ENCODE peak calls at places on chromosomes 12 and 14, in nine cellular contexts. One of them, this sample, is unnamed.

GRCh38 chr12:90958995-90959394 is 4.0 kb upstream of the CCER1 start:
- DNase-seq in heart left ventricle: no peak
- DNase-seq in stomach: no peak
- DNase-seq in NB4: no peak
- DNase-seq in endothelial cell of umbilical vein: peak; percentile 24
- DNase-seq in ovary: no peak
- DNase-seq in sigmoid colon: no peak
- DNase-seq in transverse colon: no peak
- DNase-seq in adrenal gland: no peak
- DNase-seq in this sample: no peak

GRCh38 chr14:39880965-39881364 is 448.7 kb upstream of the FBXO33 start:
- DNase-seq in heart left ventricle: no peak
- DNase-seq in stomach: no peak
- DNase-seq in NB4: no peak
- DNase-seq in endothelial cell of umbilical vein: no peak
- DNase-seq in ovary: no peak
- DNase-seq in sigmoid colon: no peak
- DNase-seq in transverse colon: no peak
- DNase-seq in adrenal gland: no peak
- DNase-seq in this sample: no peak

GRCh38 chr12:110254971-110255540 is 26.0 kb upstream of the ATP2A2 start:
- DNase-seq in heart left ventricle: no peak
- DNase-seq in stomach: no peak
- DNase-seq in NB4: no peak
- DNase-seq in endothelial cell of umbilical vein: no peak
- DNase-seq in ovary: no peak
- DNase-seq in sigmoid colon: no peak
- DNase-seq in transverse colon: peak; percentile 37
- DNase-seq in adrenal gland: no peak
- DNase-seq in this sample: peak; percentile 45

GRCh38 chr12:112294793-112295192 is 87.4 kb downstream of the HECTD4 start:
- DNase-seq in heart left ventricle: no peak
- DNase-seq in stomach: no peak
- DNase-seq in NB4: peak; percentile 24
- DNase-seq in endothelial cell of umbilical vein: peak; percentile 36
- DNase-seq in ovary: no peak
- DNase-seq in sigmoid colon: no peak
- DNase-seq in transverse colon: no peak
- DNase-seq in adrenal gland: no peak
- DNase-seq in this sample: no peak

GRCh38 chr12:64390275-64390851 is at the start of gene C12orf56:
- DNase-seq in heart left ventricle: no peak
- DNase-seq in stomach: no peak
- DNase-seq in NB4: no peak
- DNase-seq in endothelial cell of umbilical vein: peak; percentile 21
- DNase-seq in ovary: no peak
- DNase-seq in sigmoid colon: no peak
- DNase-seq in transverse colon: peak; percentile 17
- DNase-seq in adrenal gland: no peak
- DNase-seq in this sample: no peak

GRCh38 chr14:43169722-43170121 is 1337.4 kb downstream of the FSCB start:
- DNase-seq in heart left ventricle: no peak
- DNase-seq in stomach: no peak
- DNase-seq in NB4: no peak
- DNase-seq in endothelial cell of umbilical vein: no peak
- DNase-seq in ovary: no peak
- DNase-seq in sigmoid colon: no peak
- DNase-seq in transverse colon: no peak
- DNase-seq in adrenal gland: no peak
- DNase-seq in this sample: no peak

GRCh38 chr14:93936245-93936644 is 9.1 kb downstream of the FAM181A start:
- DNase-seq in heart left ventricle: no peak
- DNase-seq in stomach: no peak
- DNase-seq in NB4: peak; percentile 58
- DNase-seq in endothelial cell of umbilical vein: no peak
- DNase-seq in ovary: no peak
- DNase-seq in sigmoid colon: no peak
- DNase-seq in transverse colon: no peak
- DNase-seq in adrenal gland: no peak
- DNase-seq in this sample: no peak

GRCh38 chr14:105090493-105091334 is 25.5 kb upstream of the GPR132 start:
- DNase-seq in heart left ventricle: peak; percentile 84
- DNase-seq in stomach: peak; percentile 90
- DNase-seq in NB4: peak; percentile 81
- DNase-seq in endothelial cell of umbilical vein: peak; percentile 78
- DNase-seq in ovary: peak; percentile 74
- DNase-seq in sigmoid colon: peak; percentile 87
- DNase-seq in transverse colon: peak; percentile 91
- DNase-seq in adrenal gland: peak; percentile 76
- DNase-seq in this sample: peak; percentile 24

GRCh38 chr12:53200458-53201169 is 6.4 kb downstream of the ITGB7 start:
- DNase-seq in heart left ventricle: no peak
- DNase-seq in stomach: no peak
- DNase-seq in NB4: no peak
- DNase-seq in endothelial cell of umbilical vein: no peak
- DNase-seq in ovary: no peak
- DNase-seq in sigmoid colon: peak; percentile 41
- DNase-seq in transverse colon: no peak
- DNase-seq in adrenal gland: peak; percentile 8
- DNase-seq in this sample: peak; percentile 21

GRCh38 chr12:51482808-51483532 is 58.3 kb downstream of the SLC4A8 start:
- DNase-seq in heart left ventricle: no peak
- DNase-seq in stomach: no peak
- DNase-seq in NB4: no peak
- DNase-seq in endothelial cell of umbilical vein: peak; percentile 39
- DNase-seq in ovary: no peak
- DNase-seq in sigmoid colon: no peak
- DNase-seq in transverse colon: no peak
- DNase-seq in adrenal gland: no peak
- DNase-seq in this sample: no peak

GRCh38 chr14:68910540-68910939 is 68.6 kb downstream of the ACTN1 start:
- DNase-seq in heart left ventricle: no peak
- DNase-seq in stomach: no peak
- DNase-seq in NB4: no peak
- DNase-seq in endothelial cell of umbilical vein: no peak
- DNase-seq in ovary: no peak
- DNase-seq in sigmoid colon: no peak
- DNase-seq in transverse colon: no peak
- DNase-seq in adrenal gland: no peak
- DNase-seq in this sample: no peak

GRCh38 chr14:22547948-22548750 is 40.9 kb downstream of the DAD1 start:
- DNase-seq in heart left ventricle: no peak
- DNase-seq in stomach: no peak
- DNase-seq in NB4: no peak
- DNase-seq in endothelial cell of umbilical vein: no peak
- DNase-seq in ovary: no peak
- DNase-seq in sigmoid colon: no peak
- DNase-seq in transverse colon: no peak
- DNase-seq in adrenal gland: no peak
- DNase-seq in this sample: no peak

GRCh38 chr14:91229743-91230200 is 14.7 kb downstream of the GPR68 start:
- DNase-seq in heart left ventricle: no peak
- DNase-seq in stomach: no peak
- DNase-seq in NB4: peak; percentile 95
- DNase-seq in endothelial cell of umbilical vein: no peak
- DNase-seq in ovary: no peak
- DNase-seq in sigmoid colon: no peak
- DNase-seq in transverse colon: peak; percentile 48
- DNase-seq in adrenal gland: no peak
- DNase-seq in this sample: no peak

GRCh38 chr12:100163416-100164152 is 20.9 kb upstream of the BLTP3B start:
- DNase-seq in heart left ventricle: peak; percentile 81
- DNase-seq in stomach: peak; percentile 88
- DNase-seq in NB4: peak; percentile 94
- DNase-seq in endothelial cell of umbilical vein: peak; percentile 54
- DNase-seq in ovary: peak; percentile 34
- DNase-seq in sigmoid colon: peak; percentile 87
- DNase-seq in transverse colon: peak; percentile 87
- DNase-seq in adrenal gland: peak; percentile 91
- DNase-seq in this sample: peak; percentile 92
- TF ChIP-seq POLR2A in heart left ventricle: no peak
- TF ChIP-seq POLR2A in stomach: no peak
- TF ChIP-seq POLR2A in NB4: no peak
- TF ChIP-seq POLR2A in endothelial cell of umbilical vein: no peak
- TF ChIP-seq POLR2A in ovary: no peak
- TF ChIP-seq POLR2A in sigmoid colon: no peak
- TF ChIP-seq POLR2A in transverse colon: peak; percentile 65
- TF ChIP-seq POLR2A in adrenal gland: no peak
- TF ChIP-seq POLR2A in this sample: no peak

GRCh38 chr14:102508774-102509743 is 517 bp downstream of the ANKRD9 start:
- DNase-seq in heart left ventricle: peak; percentile 83
- DNase-seq in stomach: peak; percentile 69
- DNase-seq in NB4: peak; percentile 37
- DNase-seq in endothelial cell of umbilical vein: peak; percentile 35
- DNase-seq in ovary: peak; percentile 76
- DNase-seq in sigmoid colon: peak; percentile 91
- DNase-seq in transverse colon: peak; percentile 80
- DNase-seq in adrenal gland: peak; percentile 82
- DNase-seq in this sample: peak; percentile 49
- H3K4me3 ChIP-seq in heart left ventricle: peak overlapping the region; percentile 90
- H3K4me3 ChIP-seq in stomach: peak overlapping the region; percentile 60
- H3K4me3 ChIP-seq in NB4: peak overlapping the region; percentile 16
- H3K4me3 ChIP-seq in endothelial cell of umbilical vein: peak overlapping the region; percentile 57
- H3K4me3 ChIP-seq in ovary: peak overlapping the region; percentile 54
- H3K4me3 ChIP-seq in sigmoid colon: peak overlapping the region; percentile 66
- H3K4me3 ChIP-seq in transverse colon: peak overlapping the region; percentile 45
- H3K4me3 ChIP-seq in adrenal gland: no peak overlapping the region
- H3K4me3 ChIP-seq in this sample: peak overlapping the region; percentile 32

DNA sequence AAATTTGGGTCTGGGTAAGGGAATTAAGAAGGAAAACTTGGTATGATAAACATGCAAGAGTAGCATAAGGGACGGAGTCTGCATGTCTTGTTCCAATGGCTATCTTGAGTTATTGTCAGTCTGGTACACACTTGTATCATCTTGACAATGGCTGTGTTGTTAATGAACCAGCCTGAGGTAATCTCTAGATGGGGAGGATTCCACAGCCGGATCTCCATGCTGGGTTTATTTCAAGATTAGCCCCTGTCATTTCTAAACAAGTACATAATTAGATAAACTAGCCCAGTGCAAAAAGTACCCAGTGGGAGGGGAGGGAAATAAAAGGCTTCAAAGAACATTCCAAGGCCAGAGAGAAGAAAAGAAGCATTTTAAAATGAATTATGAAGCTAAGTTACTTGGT is 16.5 kb upstream of the CMAS start:
- DNase-seq in heart left ventricle: no peak
- DNase-seq in stomach: no peak
- DNase-seq in NB4: no peak
- DNase-seq in endothelial cell of umbilical vein: no peak
- DNase-seq in ovary: no peak
- DNase-seq in sigmoid colon: no peak
- DNase-seq in transverse colon: no peak
- DNase-seq in adrenal gland: no peak
- DNase-seq in this sample: no peak
- TF ChIP-seq CTCF in heart left ventricle: no peak
- TF ChIP-seq CTCF in stomach: no peak
- TF ChIP-seq CTCF in NB4: no peak
- TF ChIP-seq CTCF in endothelial cell of umbilical vein: no peak
- TF ChIP-seq CTCF in ovary: no peak
- TF ChIP-seq CTCF in sigmoid colon: no peak
- TF ChIP-seq CTCF in transverse colon: no peak
- TF ChIP-seq CTCF in adrenal gland: no peak
- TF ChIP-seq CTCF in this sample: no peak

DNA sequence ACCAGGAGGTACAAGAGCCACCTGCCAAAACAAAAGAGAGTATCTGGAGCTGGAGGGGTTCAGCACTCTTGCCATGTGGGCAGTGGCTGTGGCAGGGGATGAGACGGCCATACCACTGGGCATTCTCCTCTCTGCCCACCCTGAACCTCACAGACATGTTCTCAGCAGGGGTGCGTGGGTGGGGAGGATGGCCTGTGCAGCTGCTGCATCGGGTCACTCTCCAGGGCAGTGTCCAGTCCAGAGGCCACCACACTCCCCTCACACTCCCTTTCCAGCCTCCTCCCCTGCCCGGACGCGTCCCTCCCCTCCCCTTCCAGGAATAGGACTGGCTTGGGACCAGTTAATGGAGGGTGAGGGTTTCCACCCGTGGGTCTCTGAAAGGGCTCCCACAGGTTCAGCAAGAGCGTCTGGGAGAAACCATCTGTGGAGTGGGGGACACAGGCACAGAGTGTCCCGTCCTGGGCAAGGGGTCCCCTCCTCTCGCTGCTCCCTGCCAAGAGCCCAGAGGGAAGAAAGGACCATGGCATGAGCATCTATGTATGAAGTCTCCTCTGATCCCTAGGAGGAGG is 501 bp downstream of the C1R start:
- DNase-seq in heart left ventricle: peak; percentile 42
- DNase-seq in stomach: no peak
- DNase-seq in NB4: no peak
- DNase-seq in endothelial cell of umbilical vein: no peak
- DNase-seq in ovary: peak; percentile 76
- DNase-seq in sigmoid colon: peak; percentile 87
- DNase-seq in transverse colon: peak; percentile 22
- DNase-seq in adrenal gland: peak; percentile 65
- DNase-seq in this sample: no peak
- TF ChIP-seq POLR2A in heart left ventricle: no peak
- TF ChIP-seq POLR2A in stomach: no peak
- TF ChIP-seq POLR2A in NB4: no peak
- TF ChIP-seq POLR2A in endothelial cell of umbilical vein: no peak
- TF ChIP-seq POLR2A in ovary: no peak
- TF ChIP-seq POLR2A in sigmoid colon: no peak
- TF ChIP-seq POLR2A in transverse colon: no peak
- TF ChIP-seq POLR2A in adrenal gland: no peak
- TF ChIP-seq POLR2A in this sample: no peak

DNA sequence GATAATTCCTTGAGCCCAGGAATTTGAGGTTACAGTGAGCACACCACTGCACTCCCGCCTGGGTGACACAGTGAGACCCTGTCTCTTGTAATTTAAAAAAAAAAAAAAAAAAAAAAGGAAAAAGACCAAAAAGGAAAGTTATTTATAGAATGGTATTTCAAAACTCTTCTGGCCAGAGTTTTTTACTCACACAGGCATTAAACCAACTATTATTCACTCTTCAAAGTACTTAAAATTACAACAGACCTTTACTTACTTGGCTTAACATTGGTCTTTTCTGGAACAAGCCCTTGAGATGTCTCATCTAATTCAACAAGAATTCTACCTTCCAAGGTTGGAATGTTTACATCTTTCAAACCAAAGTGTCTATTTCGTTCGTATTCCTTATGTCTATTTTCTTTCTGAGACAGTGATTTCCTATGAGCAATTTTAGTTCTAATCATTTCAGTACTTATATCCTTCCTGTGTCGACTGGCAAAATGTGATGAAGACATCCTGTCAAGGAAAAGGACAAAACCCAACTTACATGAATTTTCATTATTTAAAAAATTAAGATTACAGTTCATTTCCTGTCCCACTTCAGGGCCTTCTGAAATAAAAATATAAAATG is 2.6 kb downstream of the DLGAP5 start:
- DNase-seq in heart left ventricle: no peak
- DNase-seq in stomach: no peak
- DNase-seq in NB4: no peak
- DNase-seq in endothelial cell of umbilical vein: peak; percentile 56
- DNase-seq in ovary: no peak
- DNase-seq in sigmoid colon: no peak
- DNase-seq in transverse colon: no peak
- DNase-seq in adrenal gland: no peak
- DNase-seq in this sample: no peak
- H3K4me3 ChIP-seq in heart left ventricle: no peak overlapping the region
- H3K4me3 ChIP-seq in stomach: no peak overlapping the region
- H3K4me3 ChIP-seq in NB4: peak overlapping the region; percentile 92
- H3K4me3 ChIP-seq in endothelial cell of umbilical vein: peak overlapping the region; percentile 80
- H3K4me3 ChIP-seq in ovary: no peak overlapping the region
- H3K4me3 ChIP-seq in sigmoid colon: no peak overlapping the region
- H3K4me3 ChIP-seq in transverse colon: no peak overlapping the region
- H3K4me3 ChIP-seq in adrenal gland: no peak overlapping the region
- H3K4me3 ChIP-seq in this sample: no peak overlapping the region

GRCh38 chr12:14986449-14986848 is 13.6 kb downstream of the PDE6H start:
- DNase-seq in heart left ventricle: no peak
- DNase-seq in stomach: no peak
- DNase-seq in NB4: no peak
- DNase-seq in endothelial cell of umbilical vein: peak; percentile 40
- DNase-seq in ovary: no peak
- DNase-seq in sigmoid colon: no peak
- DNase-seq in transverse colon: no peak
- DNase-seq in adrenal gland: no peak
- DNase-seq in this sample: no peak
- TF ChIP-seq CTCF in heart left ventricle: peak; percentile 37
- TF ChIP-seq CTCF in stomach: no peak
- TF ChIP-seq CTCF in NB4: no peak
- TF ChIP-seq CTCF in endothelial cell of umbilical vein: no peak
- TF ChIP-seq CTCF in ovary: no peak
- TF ChIP-seq CTCF in sigmoid colon: no peak
- TF ChIP-seq CTCF in transverse colon: no peak
- TF ChIP-seq CTCF in adrenal gland: no peak
- TF ChIP-seq CTCF in this sample: no peak

This sample was measured in lower leg skin.